ENCODE peak calls at places on chromosomes 3 and 15, in seven cellular contexts. N is MV-4-11; E is EH; M is tibial artery; B is stimulated activated CD4-positive, alpha-beta T cell treated with anti-CD3 and anti-CD28 coated beads, Interleukin-2, amount 100 ng/mL, for 48 hours; G is stimulated activated naive CD8-positive, alpha-beta T cell treated with anti-CD3 and anti-CD28 coated beads, Interleukin-15, Interleukin-2, amounts not matched to agents 100 U/mL and 50 U/mL, for 24 hours; Y is upper lobe of left lung. F is an unnamed sample.
A peak's percentile ranks its signal among the peaks of the same experiment; 100 is the strongest.

GRCh38 chr3:111971533-111971932 is 7.3 kb upstream of the ABHD10 start:
- DNase-seq in N (no peak), E (no peak), M (no peak), B (no peak), G (no peak), Y (no peak), F (no peak)

GRCh38 chr15:58931985-58932384 is 1.5 kb downstream of the SLTM start:
- DNase-seq in N (peak; percentile 71), E (peak; percentile 72), M (no peak), B (no peak), G (no peak), Y (peak; percentile 49), F (no peak)

GRCh38 chr3:12797124-12797891 is 828 bp downstream of the CAND2 start:
- DNase-seq in N (no peak), E (no peak), M (no peak), B (no peak), G (no peak), Y (no peak), F (no peak)

GRCh38 chr3:13015286-13016082 is 57.7 kb downstream of the IQSEC1 start:
- DNase-seq in N (peak; percentile 37), E (no peak), M (no peak), B (no peak), G (peak; percentile 77), Y (peak; percentile 74), F (no peak)

GRCh38 chr15:85048430-85048829 is 66.8 kb downstream of the PDE8A start:
- DNase-seq in N (no peak), E (peak; percentile 40), M (no peak), B (no peak), G (no peak), Y (no peak), F (no peak)

GRCh38 chr3:193605876-193606275 is 12.9 kb downstream of the OPA1 start:
- DNase-seq in N (peak; percentile 57), E (peak; percentile 71), M (no peak), B (peak; percentile 52), G (peak; percentile 56), Y (peak; percentile 47), F (peak; percentile 70)

GRCh38 chr3:172673210-172673679 is 37.6 kb downstream of the NCEH1 start:
- DNase-seq in N (peak; percentile 71), E (peak; percentile 80), M (no peak), B (peak; percentile 67), G (peak; percentile 77), Y (peak; percentile 74), F (no peak)

GRCh38 chr3:174858353-174858752 is 781 bp upstream of the NAALADL2 start:
- DNase-seq in N (no peak), E (no peak), M (no peak), B (no peak), G (no peak), Y (no peak), F (no peak)

GRCh38 chr3:184724662-184725061 is 12.8 kb upstream of the MAGEF1 start:
- DNase-seq in N (no peak), E (no peak), M (no peak), B (no peak), G (no peak), Y (no peak), F (no peak)

GRCh38 chr3:120420855-120421570 is 29.8 kb downstream of the FSTL1 start:
- DNase-seq in N (no peak), E (peak; percentile 82), M (peak; percentile 76), B (no peak), G (no peak), Y (no peak), F (peak; percentile 73)

GRCh38 chr15:69813881-69814280 is 283.8 kb downstream of the TLE3 start:
- DNase-seq in N (no peak), E (no peak), M (no peak), B (no peak), G (no peak), Y (no peak), F (no peak)

GRCh38 chr3:159839561-159840379 is 148.9 kb upstream of the IL12A start:
- DNase-seq in N (no peak), E (peak; percentile 51), M (no peak), B (no peak), G (peak; percentile 12), Y (peak; percentile 47), F (no peak)

GRCh38 chr3:195334967-195335366 is 64.0 kb upstream of the XXYLT1 start:
- DNase-seq in N (no peak), E (no peak), M (no peak), B (no peak), G (no peak), Y (no peak), F (no peak)

GRCh38 chr3:30934208-30934550 is 39.7 kb upstream of the GADL1 start:
- DNase-seq in N (peak; percentile 41), E (peak; percentile 43), M (no peak), B (no peak), G (no peak), Y (no peak), F (no peak)

GRCh38 chr3:142448424-142448823 is 587 bp upstream of the XRN1 start:
- DNase-seq in N (no peak), E (no peak), M (no peak), B (no peak), G (no peak), Y (no peak), F (no peak)

F was measured in right atrium auricular region.